ENCODE peak calls at places on chromosomes 4 and X, in seven cellular contexts. R, D, Q, G, C, Y and F are unnamed samples.

GRCh38 chrX:155779831-155780230 is 101.3 kb upstream of the VAMP7 start:
- DNase-seq in R (no peak), D (no peak), Q (no peak), G (no peak), C (no peak), Y (no peak), F (no peak)

GRCh38 chrX:108070891-108071290 is 20.5 kb downstream of the PSMD10 start:
- DNase-seq in R (no peak), D (no peak), Q (no peak), G (no peak), C (no peak), Y (peak), F (peak)

GRCh38 chr4:111776546-111776945 is 368.7 kb upstream of the FAM241A start:
- DNase-seq in R (no peak), D (no peak), Q (no peak), G (no peak), C (no peak), Y (peak), F (no peak)

GRCh38 chr4:3746701-3747581 is 19.2 kb upstream of the ADRA2C start:
- DNase-seq in R (no peak), D (no peak), Q (no peak), G (no peak), C (no peak), Y (no peak), F (no peak)

GRCh38 chr4:36255575-36255974 is 11.3 kb upstream of the ARAP2 start:
- DNase-seq in R (peak), D (no peak), Q (no peak), G (no peak), C (no peak), Y (no peak), F (no peak)

GRCh38 chr4:112069110-112069509 is 76.1 kb upstream of the FAM241A start:
- DNase-seq in R (no peak), D (no peak), Q (no peak), G (no peak), C (no peak), Y (peak), F (no peak)

GRCh38 chrX:13253223-13253622 is 66.6 kb downstream of the ATXN3L start:
- DNase-seq in R (no peak), D (no peak), Q (no peak), G (no peak), C (no peak), Y (no peak), F (no peak)

GRCh38 chrX:21369613-21370012 is 4.6 kb upstream of the CNKSR2 start:
- DNase-seq in R (no peak), D (no peak), Q (no peak), G (no peak), C (no peak), Y (no peak), F (no peak)

GRCh38 chr4:71232846-71233245 is 106.0 kb upstream of the SLC4A4 start:
- DNase-seq in R (no peak), D (no peak), Q (no peak), G (no peak), C (no peak), Y (no peak), F (no peak)

GRCh38 chr4:123661080-123661737 is 264.6 kb downstream of the SPRY1 start:
- DNase-seq in R (no peak), D (no peak), Q (no peak), G (no peak), C (no peak), Y (no peak), F (peak)

GRCh38 chr4:188015025-188015778 is 19.6 kb downstream of the ZFP42 start:
- DNase-seq in R (no peak), D (no peak), Q (no peak), G (no peak), C (no peak), Y (no peak), F (peak)

GRCh38 chrX:39766085-39766726 is 331.6 kb downstream of the BCOR start:
- DNase-seq in R (no peak), D (no peak), Q (no peak), G (no peak), C (no peak), Y (no peak), F (no peak)

GRCh38 chr4:52743444-52744019 is 7.7 kb downstream of the ERVMER34-1 start:
- DNase-seq in R (no peak), D (no peak), Q (no peak), G (no peak), C (no peak), Y (no peak), F (no peak)

GRCh38 chrX:1904663-1905218 is 289.9 kb downstream of the ASMT start:
- DNase-seq in R (no peak), D (no peak), Q (no peak), G (no peak), C (no peak), Y (no peak), F (no peak)

GRCh38 chrX:149286940-149287349 is 218.2 kb downstream of the IDS start:
- DNase-seq in R (no peak), D (peak), Q (no peak), G (peak), C (peak), Y (peak), F (peak)

GRCh38 chrX:110395877-110396276 is 37.2 kb downstream of the RTL9 start:
- DNase-seq in R (no peak), D (no peak), Q (no peak), G (no peak), C (no peak), Y (no peak), F (peak)

GRCh38 chr4:105551968-105552746 is at the start of gene ARHGEF38:
- DNase-seq in R (no peak), D (no peak), Q (peak), G (no peak), C (no peak), Y (peak), F (peak)

GRCh38 chr4:54232151-54232688 is 3.1 kb downstream of the PDGFRA start:
- DNase-seq in R (no peak), D (no peak), Q (no peak), G (no peak), C (no peak), Y (peak), F (no peak)

DNA sequence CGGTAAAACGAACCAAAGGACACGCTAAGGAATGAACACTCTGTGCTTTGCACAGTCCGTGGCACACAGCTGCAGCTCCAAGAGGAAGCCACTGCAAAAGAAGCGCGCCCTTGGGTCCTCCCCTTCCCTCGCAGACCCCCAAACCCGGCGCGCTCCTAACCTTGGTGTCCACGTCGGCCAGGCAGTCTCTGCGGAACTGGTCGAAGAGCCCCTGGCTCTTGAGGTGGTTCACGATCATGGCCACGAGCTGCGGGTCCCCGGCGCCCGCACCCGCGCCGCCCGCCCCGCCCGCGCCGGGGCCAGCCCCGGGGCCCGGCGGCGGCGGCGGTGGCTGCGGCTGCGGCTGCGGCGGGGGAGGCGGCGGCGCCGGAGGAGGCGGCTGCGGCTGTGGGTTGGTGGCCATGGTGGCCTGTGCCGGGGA is 330 bp downstream of the BOD1L1 start:
- DNase-seq in R (peak), D (no peak), Q (peak), G (peak), C (peak), Y (no peak), F (peak)
- H3K27ac ChIP-seq in R (peak), D (peak), Q (peak), G (peak), C (peak), Y (peak), F (peak)

DNA sequence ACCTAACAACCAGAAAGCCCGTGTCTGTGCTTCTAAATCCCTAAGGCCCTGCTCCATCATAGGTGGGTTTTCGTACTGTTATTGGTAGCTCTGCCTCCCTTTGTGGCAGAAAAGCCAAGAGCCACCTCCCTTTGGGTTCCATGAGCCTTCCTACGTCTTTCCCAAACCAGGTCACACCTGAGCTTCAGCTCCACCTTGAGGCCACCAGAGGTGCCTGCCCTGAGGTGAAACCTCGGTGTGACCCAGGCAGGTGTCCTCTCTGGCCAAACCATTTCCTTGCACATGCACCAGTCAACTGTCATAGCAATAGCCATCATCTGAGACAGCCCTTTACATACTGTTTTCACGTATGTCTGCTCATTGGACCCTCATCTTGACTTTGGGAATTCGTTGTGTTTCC is 188.0 kb upstream of the RBPJ start:
- DNase-seq in R (no peak), D (no peak), Q (no peak), G (no peak), C (no peak), Y (no peak), F (no peak)
- TF ChIP-seq CTCF in R (no peak), D (no peak), Q (no peak), G (no peak), C (no peak), Y (no peak), F (no peak)

GRCh38 chr4:152104846-152105462 is 344.1 kb upstream of the GATB start:
- DNase-seq in R (no peak), D (no peak), Q (no peak), G (no peak), C (no peak), Y (no peak), F (no peak)

GRCh38 chr4:152107736-152108500 is 347.1 kb upstream of the GATB start:
- DNase-seq in R (no peak), D (no peak), Q (no peak), G (no peak), C (no peak), Y (no peak), F (no peak)

GRCh38 chr4:152104286-152104685 is 343.5 kb upstream of the GATB start:
- DNase-seq in R (no peak), D (no peak), Q (no peak), G (no peak), C (no peak), Y (no peak), F (no peak)

GRCh38 chr4:152106113-152106763 is 345.4 kb upstream of the GATB start:
- DNase-seq in R (no peak), D (peak), Q (peak), G (peak), C (peak), Y (peak), F (peak)

DNA sequence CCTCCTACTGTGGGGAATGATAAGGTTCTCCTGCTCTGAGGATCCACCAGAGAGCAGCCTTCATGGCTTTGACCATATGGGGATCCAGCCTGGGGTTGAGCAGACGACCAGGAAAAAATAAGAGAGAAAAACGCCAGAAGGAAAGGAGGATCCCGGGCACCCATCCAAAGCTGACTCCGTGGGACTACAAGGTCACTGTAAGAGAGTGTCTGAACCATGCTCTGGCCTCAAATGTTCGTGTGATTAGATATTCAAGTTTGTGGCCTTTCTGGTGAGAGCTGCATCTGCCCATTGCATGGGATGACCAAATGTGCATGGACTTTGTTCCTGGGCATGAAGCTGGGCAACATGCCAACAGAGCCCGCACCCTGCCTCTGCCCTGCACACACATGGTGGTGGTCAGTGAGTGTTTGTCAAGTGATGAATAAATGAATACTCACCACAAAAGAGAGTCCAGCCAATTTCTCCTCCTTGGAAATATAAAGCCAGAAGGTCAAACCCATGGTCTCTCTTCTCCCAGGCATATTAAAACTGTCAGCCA is 346.0 kb upstream of the GATB start:
- DNase-seq in R (no peak), D (no peak), Q (no peak), G (no peak), C (no peak), Y (peak), F (no peak)
- H3K27ac ChIP-seq in R (no peak), D (no peak), Q (no peak), G (no peak), C (no peak), Y (peak), F (peak)

DNA sequence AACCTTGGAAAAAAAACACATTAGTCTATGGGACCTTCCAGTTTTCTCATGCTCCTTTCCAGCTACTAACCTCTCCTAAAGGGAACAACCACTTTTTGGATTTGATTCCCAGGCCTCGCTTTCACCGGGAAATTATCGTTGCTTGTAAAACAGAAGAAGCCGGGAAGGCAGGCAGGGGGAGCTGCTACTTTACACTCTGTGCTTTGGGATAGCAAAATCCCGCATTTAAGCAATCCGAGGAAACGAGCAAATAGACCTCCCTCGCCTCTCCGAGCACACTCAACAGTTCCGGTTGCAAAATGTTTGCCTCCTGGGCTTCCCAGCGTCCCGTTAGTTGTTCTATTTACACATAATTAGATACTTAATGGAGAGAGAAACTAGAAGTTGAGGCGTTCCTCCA is 1.2 kb downstream of the CD38 start:
- DNase-seq in R (no peak), D (peak), Q (peak), G (peak), C (peak), Y (peak), F (no peak)
- TF ChIP-seq CTCF in R (no peak), D (peak), Q (peak), G (peak), C (peak), Y (peak), F (peak)

DNA sequence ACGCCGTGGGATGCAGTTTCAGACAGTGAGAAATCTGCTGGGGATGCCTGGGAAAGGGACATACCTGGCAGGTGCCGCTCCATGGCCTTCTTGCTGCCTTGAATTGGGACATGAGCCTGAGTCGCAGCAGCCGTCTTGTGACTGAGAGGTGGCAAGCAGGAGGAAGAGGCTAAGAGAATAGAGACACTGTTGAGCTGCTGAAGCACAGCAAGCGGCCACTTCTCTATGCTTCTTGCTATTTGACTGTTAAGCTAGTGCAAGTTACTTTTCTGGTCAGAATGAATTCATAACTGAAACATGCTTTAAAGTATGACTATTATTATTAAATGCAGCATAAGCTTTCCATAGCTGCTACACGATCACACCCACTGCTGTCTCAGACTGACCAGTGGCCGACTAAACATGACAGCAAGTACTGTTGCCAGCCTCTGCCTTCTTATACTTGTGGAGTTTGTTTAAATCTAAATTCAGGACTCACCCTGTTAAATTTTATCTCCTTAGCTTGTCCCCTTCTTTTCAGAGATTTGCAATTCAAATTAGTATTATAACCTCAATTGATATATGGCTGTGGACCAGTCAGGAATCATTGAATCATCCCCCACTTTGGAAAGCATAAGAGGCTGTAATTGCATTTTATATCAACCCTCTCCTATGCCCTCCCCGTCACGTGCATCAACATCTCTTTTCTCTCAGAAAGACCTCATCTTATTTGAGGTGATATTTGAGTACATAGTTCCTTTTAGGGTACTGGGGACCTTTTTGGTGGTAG is 24.8 kb upstream of the ACSL1 start:
- DNase-seq in R (no peak), D (no peak), Q (no peak), G (no peak), C (no peak), Y (no peak), F (no peak)
- H3K27ac ChIP-seq in R (no peak), D (no peak), Q (peak), G (no peak), C (no peak), Y (no peak), F (no peak)

GRCh38 chrX:79287724-79288123 is 79.4 kb downstream of the ITM2A start:
- DNase-seq in R (no peak), D (no peak), Q (no peak), G (no peak), C (no peak), Y (no peak), F (no peak)
- TF ChIP-seq CTCF in R (no peak), D (no peak), Q (no peak), G (no peak), C (no peak), Y (no peak), F (no peak)

GRCh38 chr4:20788266-20788665 is 88.0 kb downstream of the PACRGL start:
- DNase-seq in R (no peak), D (no peak), Q (no peak), G (no peak), C (no peak), Y (no peak), F (no peak)
- H3K27ac ChIP-seq in R (no peak), D (no peak), Q (no peak), G (no peak), C (no peak), Y (no peak), F (no peak)

GRCh38 chrX:54042609-54043010 is 1.7 kb downstream of the PHF8 start:
- DNase-seq in R (peak), D (peak), Q (peak), G (peak), C (peak), Y (peak), F (peak)
- TF ChIP-seq CTCF in R (no peak), D (peak), Q (no peak), G (peak), C (no peak), Y (no peak), F (peak)